ENCODE peak calls at places on chromosomes 1 and 21, in nine cellular contexts. W, K, S, F, P, D, M, I and Z are unnamed samples.

GRCh38 chr1:31872658-31873636 is 57.1 kb upstream of the SPOCD1 start:
- DNase-seq in S (no peak), F (no peak), D (no peak), I (no peak), M (no peak), K (no peak), W (no peak), P (no peak), Z (no peak)

GRCh38 chr21:38756746-38757145 is 49.0 kb upstream of the ETS2 start:
- DNase-seq in D (no peak), S (no peak), I (no peak), M (peak; percentile 52), F (no peak), P (peak; percentile 77), K (no peak), W (peak; percentile 59), Z (peak; percentile 70)

GRCh38 chr21:45556645-45557601 is 14.7 kb upstream of the SLC19A1 start:
- DNase-seq in M (no peak), D (no peak), S (no peak), F (peak; percentile 74), P (no peak), K (no peak), I (no peak), W (no peak), Z (no peak)

GRCh38 chr1:187027259-187027658 is 198.5 kb downstream of the PLA2G4A start:
- DNase-seq in F (no peak), I (no peak), M (no peak), P (no peak), D (no peak), K (no peak), W (no peak), S (no peak), Z (no peak)

GRCh38 chr1:187244623-187245022 is 415.9 kb downstream of the PLA2G4A start:
- DNase-seq in W (peak; percentile 11), D (no peak), F (no peak), M (no peak), P (no peak), S (no peak), I (peak; percentile 64), K (no peak), Z (no peak)

GRCh38 chr1:43205671-43206070 is 33.5 kb downstream of the CFAP57 start:
- DNase-seq in K (no peak), M (peak; percentile 17), S (no peak), W (no peak), P (no peak), F (no peak), I (no peak), D (no peak), Z (peak; percentile 16)

GRCh38 chr1:62229932-62230331 is 35.3 kb downstream of the L1TD1 start:
- DNase-seq in I (no peak), M (no peak), K (no peak), S (no peak), P (no peak), D (no peak), F (no peak), W (no peak), Z (no peak)

GRCh38 chr1:178088651-178089050 is 5.3 kb upstream of the RASAL2 start:
- DNase-seq in M (no peak), D (no peak), K (no peak), S (no peak), I (no peak), P (no peak), F (no peak), W (no peak), Z (no peak)

GRCh38 chr1:29550119-29550841 is 314.0 kb downstream of the PTPRU start:
- DNase-seq in K (no peak), I (no peak), D (no peak), S (no peak), P (no peak), M (no peak), F (no peak), W (peak; percentile 28), Z (no peak)

GRCh38 chr1:248102847-248103246 is 7.9 kb downstream of the OR2L13 start:
- DNase-seq in M (no peak), S (no peak), P (no peak), F (no peak), W (no peak), D (no peak), K (no peak), I (no peak), Z (no peak)

GRCh38 chr1:248094884-248095283 is at the start of gene OR2L13:
- DNase-seq in F (no peak), P (no peak), K (no peak), M (no peak), S (no peak), I (no peak), W (no peak), D (no peak), Z (no peak)

GRCh38 chr1:248098529-248098928 is 3.5 kb downstream of the OR2L13 start:
- DNase-seq in P (no peak), I (no peak), S (no peak), W (no peak), M (no peak), F (no peak), K (no peak), D (no peak), Z (no peak)
- H3K9me3 ChIP-seq in P (peaks cover 4% of the 10 kb centered on the region), I (no peaks in the 10 kb centered on the region), S (no peaks in the 10 kb centered on the region), W (peaks cover 10% of the 10 kb centered on the region), M (no peaks in the 10 kb centered on the region), F (no peaks in the 10 kb centered on the region), K (peaks cover 17% of the 10 kb centered on the region), D (no peaks in the 10 kb centered on the region), Z (peaks cover 17% of the 10 kb centered on the region)

GRCh38 chr1:35282172-35282571 is 13.7 kb downstream of the ZMYM4 start:
- DNase-seq in S (no peak), K (no peak), I (no peak), P (no peak), D (no peak), F (no peak), W (no peak), M (no peak), Z (no peak)
- H3K9me3 ChIP-seq in S (peaks cover 17% of the 10 kb centered on the region), K (peaks cover 2% of the 10 kb centered on the region), I (no peaks in the 10 kb centered on the region), P (no peaks in the 10 kb centered on the region), D (no peaks in the 10 kb centered on the region), F (no peaks in the 10 kb centered on the region), W (no peaks in the 10 kb centered on the region), M (no peaks in the 10 kb centered on the region), Z (peaks cover 7% of the 10 kb centered on the region)

GRCh38 chr1:2876846-2877245 is 75.4 kb upstream of the TTC34 start:
- DNase-seq in S (no peak), D (no peak), W (no peak), F (no peak), K (no peak), I (no peak), M (no peak), P (no peak), Z (no peak)

GRCh38 chr1:2875677-2876531 is 74.4 kb upstream of the TTC34 start:
- DNase-seq in I (peak; percentile 15), P (no peak), K (no peak), M (no peak), S (no peak), F (peak; percentile 86), D (no peak), W (no peak), Z (no peak)

GRCh38 chr1:2871246-2871815 is 69.8 kb upstream of the TTC34 start:
- DNase-seq in P (no peak), M (no peak), K (no peak), S (no peak), D (no peak), I (no peak), W (no peak), F (no peak), Z (no peak)

GRCh38 chr1:2877391-2877790 is 75.9 kb upstream of the TTC34 start:
- DNase-seq in F (no peak), P (no peak), S (no peak), D (no peak), K (no peak), W (no peak), I (no peak), M (no peak), Z (no peak)

GRCh38 chr1:2874207-2875165 is 73.0 kb upstream of the TTC34 start:
- DNase-seq in W (no peak), K (no peak), S (no peak), F (no peak), P (no peak), M (no peak), I (no peak), D (no peak), Z (no peak)
- H3K9me3 ChIP-seq in W (no peaks in the 10 kb centered on the region), K (peaks cover 14% of the 10 kb centered on the region), S (no peaks in the 10 kb centered on the region), F (peaks cover 6% of the 10 kb centered on the region), P (peaks cover 23% of the 10 kb centered on the region), M (no peaks in the 10 kb centered on the region), I (peaks cover 4% of the 10 kb centered on the region), D (peaks cover 14% of the 10 kb centered on the region), Z (peaks cover 96% of the 10 kb centered on the region)

GRCh38 chr1:223533708-223534107 is 131.8 kb downstream of the CAPN8 start:
- DNase-seq in I (no peak), M (no peak), D (no peak), W (no peak), K (no peak), S (no peak), F (no peak), P (no peak), Z (no peak)
- H3K9me3 ChIP-seq in I (no peaks in the 10 kb centered on the region), M (no peaks in the 10 kb centered on the region), D (no peaks in the 10 kb centered on the region), W (no peaks in the 10 kb centered on the region), K (no peaks in the 10 kb centered on the region), S (no peaks in the 10 kb centered on the region), F (no peaks in the 10 kb centered on the region), P (no peaks in the 10 kb centered on the region), Z (no peaks in the 10 kb centered on the region)

DNA sequence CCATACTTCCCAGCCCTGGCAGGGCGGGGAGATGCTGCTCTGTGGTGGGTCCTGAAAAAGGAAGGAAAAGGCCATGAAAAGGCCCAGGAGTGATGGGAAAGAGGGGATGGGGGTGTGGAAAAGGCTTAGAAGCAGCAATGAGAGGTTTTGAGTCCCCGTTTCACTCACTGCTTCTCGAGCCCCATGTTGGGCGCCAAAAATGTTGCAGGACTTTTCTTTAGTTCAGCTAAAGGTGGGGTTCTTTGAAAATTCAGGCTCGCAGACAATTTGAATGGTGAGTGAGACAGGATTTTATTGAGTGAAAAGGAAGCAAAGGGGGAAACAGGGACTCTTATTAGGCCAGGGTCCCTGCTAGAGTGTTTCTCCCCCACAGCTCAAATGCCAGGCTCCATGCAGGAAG is 93.1 kb downstream of the MRPS6 start:
- DNase-seq in S (peak; percentile 12), P (no peak), M (peak; percentile 12), I (no peak), K (no peak), F (no peak), D (no peak), W (no peak), Z (no peak)
- H3K9me3 ChIP-seq in S (peaks cover 29% of the 10 kb centered on the region), P (peaks cover 18% of the 10 kb centered on the region), M (peaks cover 5% of the 10 kb centered on the region), I (peaks cover 13% of the 10 kb centered on the region), K (peaks cover 28% of the 10 kb centered on the region), F (peaks cover 25% of the 10 kb centered on the region), D (peaks cover 38% of the 10 kb centered on the region), W (peaks cover 43% of the 10 kb centered on the region), Z (peaks cover 36% of the 10 kb centered on the region)

GRCh38 chr1:3996846-3997705 is 97.0 kb upstream of the C1orf174 start:
- DNase-seq in I (no peak), W (no peak), S (no peak), P (no peak), K (no peak), F (peak; percentile 30), M (no peak), D (no peak), Z (no peak)
- H3K9me3 ChIP-seq in I (no peaks in the 10 kb centered on the region), W (no peaks in the 10 kb centered on the region), S (no peaks in the 10 kb centered on the region), P (peaks cover 16% of the 10 kb centered on the region), K (no peaks in the 10 kb centered on the region), F (no peaks in the 10 kb centered on the region), M (no peaks in the 10 kb centered on the region), D (no peaks in the 10 kb centered on the region), Z (peaks cover 98% of the 10 kb centered on the region)

GRCh38 chr1:228299901-228300300 is 92.1 kb downstream of the OBSCN start:
- DNase-seq in I (no peak), F (no peak), K (no peak), W (no peak), S (no peak), M (no peak), P (no peak), D (no peak), Z (no peak)
- H3K9me3 ChIP-seq in I (no peaks in the 10 kb centered on the region), F (peaks cover 13% of the 10 kb centered on the region), K (peaks cover 18% of the 10 kb centered on the region), W (no peaks in the 10 kb centered on the region), S (peaks cover 15% of the 10 kb centered on the region), M (no peaks in the 10 kb centered on the region), P (peaks cover 12% of the 10 kb centered on the region), D (peaks cover 11% of the 10 kb centered on the region), Z (peaks cover 2% of the 10 kb centered on the region)